ENCODE peak calls at places on chromosomes 6 and 20, in six cellular contexts. One of them, this sample, is unnamed.
A peak's percentile ranks its signal among the peaks of the same experiment; 100 is the strongest.

GRCh38 chr6:64930664-64931063 is 776.4 kb downstream of the EYS start:
- DNase-seq in choroid plexus epithelial cell: no peak
- DNase-seq in lower leg skin: no peak
- DNase-seq in tibial artery: no peak
- DNase-seq in GM10248: no peak
- DNase-seq in glutamatergic neuron: peak; percentile 52
- DNase-seq in this sample: no peak

GRCh38 chr6:90643366-90643765 is 56.5 kb upstream of the MAP3K7 start:
- DNase-seq in choroid plexus epithelial cell: no peak
- DNase-seq in lower leg skin: no peak
- DNase-seq in tibial artery: no peak
- DNase-seq in GM10248: no peak
- DNase-seq in glutamatergic neuron: no peak
- DNase-seq in this sample: no peak

GRCh38 chr6:57267586-57268293 is 45.6 kb upstream of the RAB23 start:
- DNase-seq in choroid plexus epithelial cell: peak; percentile 99
- DNase-seq in lower leg skin: no peak
- DNase-seq in tibial artery: no peak
- DNase-seq in GM10248: no peak
- DNase-seq in glutamatergic neuron: peak; percentile 25
- DNase-seq in this sample: peak; percentile 99

GRCh38 chr20:14860410-14860814 is 523.0 kb upstream of the FLRT3 start:
- DNase-seq in choroid plexus epithelial cell: no peak
- DNase-seq in lower leg skin: no peak
- DNase-seq in tibial artery: no peak
- DNase-seq in GM10248: no peak
- DNase-seq in glutamatergic neuron: peak; percentile 19
- DNase-seq in this sample: no peak

GRCh38 chr6:16238658-16239089 is 287 bp downstream of the GMPR start:
- DNase-seq in choroid plexus epithelial cell: no peak
- DNase-seq in lower leg skin: peak; percentile 89
- DNase-seq in tibial artery: no peak
- DNase-seq in GM10248: no peak
- DNase-seq in glutamatergic neuron: no peak
- DNase-seq in this sample: no peak

GRCh38 chr20:37729909-37730308 is 36.1 kb downstream of the CTNNBL1 start:
- DNase-seq in choroid plexus epithelial cell: peak; percentile 58
- DNase-seq in lower leg skin: no peak
- DNase-seq in tibial artery: no peak
- DNase-seq in GM10248: no peak
- DNase-seq in glutamatergic neuron: no peak
- DNase-seq in this sample: peak; percentile 29

GRCh38 chr6:35318200-35318844 is 20.7 kb downstream of the DEF6 start:
- DNase-seq in choroid plexus epithelial cell: peak; percentile 83
- DNase-seq in lower leg skin: peak; percentile 91
- DNase-seq in tibial artery: peak; percentile 89
- DNase-seq in GM10248: no peak
- DNase-seq in glutamatergic neuron: peak; percentile 97
- DNase-seq in this sample: peak; percentile 60

GRCh38 chr6:15132854-15133670 is 112.8 kb upstream of the JARID2 start:
- DNase-seq in choroid plexus epithelial cell: peak; percentile 50
- DNase-seq in lower leg skin: no peak
- DNase-seq in tibial artery: no peak
- DNase-seq in GM10248: no peak
- DNase-seq in glutamatergic neuron: no peak
- DNase-seq in this sample: peak; percentile 60

GRCh38 chr6:16206595-16207037 is 31.8 kb upstream of the GMPR start:
- DNase-seq in choroid plexus epithelial cell: peak; percentile 91
- DNase-seq in lower leg skin: no peak
- DNase-seq in tibial artery: no peak
- DNase-seq in GM10248: peak; percentile 68
- DNase-seq in glutamatergic neuron: peak; percentile 57
- DNase-seq in this sample: peak; percentile 87

GRCh38 chr6:13711384-13711725 is 280 bp downstream of the RANBP9 start:
- DNase-seq in choroid plexus epithelial cell: no peak
- DNase-seq in lower leg skin: no peak
- DNase-seq in tibial artery: no peak
- DNase-seq in GM10248: no peak
- DNase-seq in glutamatergic neuron: peak; percentile 68
- DNase-seq in this sample: no peak
- TF ChIP-seq CTCF in choroid plexus epithelial cell: peak; percentile 15
- TF ChIP-seq CTCF in lower leg skin: no peak
- TF ChIP-seq CTCF in tibial artery: no peak
- TF ChIP-seq CTCF in GM10248: peak; percentile 16
- TF ChIP-seq CTCF in glutamatergic neuron: no peak
- TF ChIP-seq CTCF in this sample: peak; percentile 14

GRCh38 chr6:145656128-145656527 is 79.2 kb downstream of the EPM2A start:
- DNase-seq in choroid plexus epithelial cell: peak; percentile 31
- DNase-seq in lower leg skin: no peak
- DNase-seq in tibial artery: no peak
- DNase-seq in GM10248: no peak
- DNase-seq in glutamatergic neuron: no peak
- DNase-seq in this sample: peak; percentile 4
- TF ChIP-seq CTCF in choroid plexus epithelial cell: peak; percentile 30
- TF ChIP-seq CTCF in lower leg skin: no peak
- TF ChIP-seq CTCF in tibial artery: no peak
- TF ChIP-seq CTCF in GM10248: no peak
- TF ChIP-seq CTCF in glutamatergic neuron: no peak
- TF ChIP-seq CTCF in this sample: no peak

GRCh38 chr6:100228437-100229424 is 234.7 kb upstream of the MCHR2 start:
- DNase-seq in choroid plexus epithelial cell: peak; percentile 77
- DNase-seq in lower leg skin: peak; percentile 89
- DNase-seq in tibial artery: peak; percentile 78
- DNase-seq in GM10248: peak; percentile 88
- DNase-seq in glutamatergic neuron: peak; percentile 90
- DNase-seq in this sample: peak; percentile 50
- TF ChIP-seq CTCF in choroid plexus epithelial cell: peak; percentile 48
- TF ChIP-seq CTCF in lower leg skin: no peak
- TF ChIP-seq CTCF in tibial artery: no peak
- TF ChIP-seq CTCF in GM10248: no peak
- TF ChIP-seq CTCF in glutamatergic neuron: peak; percentile 32
- TF ChIP-seq CTCF in this sample: peak; percentile 41

GRCh38 chr6:68225729-68226128 is 409.4 kb upstream of the ADGRB3 start:
- DNase-seq in choroid plexus epithelial cell: no peak
- DNase-seq in lower leg skin: no peak
- DNase-seq in tibial artery: no peak
- DNase-seq in GM10248: no peak
- DNase-seq in glutamatergic neuron: no peak
- DNase-seq in this sample: no peak

GRCh38 chr6:68229566-68229965 is 405.5 kb upstream of the ADGRB3 start:
- DNase-seq in choroid plexus epithelial cell: peak; percentile 25
- DNase-seq in lower leg skin: no peak
- DNase-seq in tibial artery: no peak
- DNase-seq in GM10248: no peak
- DNase-seq in glutamatergic neuron: no peak
- DNase-seq in this sample: no peak

DNA sequence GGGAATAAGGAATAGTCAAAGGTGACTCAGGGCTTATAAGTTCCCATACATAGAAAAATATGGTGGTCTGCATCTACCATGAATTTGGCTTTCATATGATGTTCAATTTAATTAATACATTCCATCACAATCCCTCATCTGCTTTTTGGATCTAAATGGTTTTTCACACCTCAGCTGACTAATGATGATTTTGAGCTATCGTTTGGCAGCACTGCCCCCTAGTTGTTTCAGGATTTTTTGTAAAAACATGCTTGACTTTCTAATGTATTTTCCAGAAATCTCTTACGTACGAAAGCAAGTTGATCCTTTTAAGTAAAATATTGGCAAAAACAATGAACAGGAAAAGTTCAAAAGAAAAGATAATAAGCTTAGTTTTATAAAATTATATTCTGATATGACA is 408.6 kb upstream of the ADGRB3 start:
- DNase-seq in choroid plexus epithelial cell: peak; percentile 49
- DNase-seq in lower leg skin: no peak
- DNase-seq in tibial artery: no peak
- DNase-seq in GM10248: no peak
- DNase-seq in glutamatergic neuron: peak; percentile 16
- DNase-seq in this sample: peak; percentile 36
- TF ChIP-seq CTCF in choroid plexus epithelial cell: peak; percentile 60
- TF ChIP-seq CTCF in lower leg skin: no peak
- TF ChIP-seq CTCF in tibial artery: no peak
- TF ChIP-seq CTCF in GM10248: peak; percentile 48
- TF ChIP-seq CTCF in glutamatergic neuron: peak; percentile 49
- TF ChIP-seq CTCF in this sample: peak; percentile 41

DNA sequence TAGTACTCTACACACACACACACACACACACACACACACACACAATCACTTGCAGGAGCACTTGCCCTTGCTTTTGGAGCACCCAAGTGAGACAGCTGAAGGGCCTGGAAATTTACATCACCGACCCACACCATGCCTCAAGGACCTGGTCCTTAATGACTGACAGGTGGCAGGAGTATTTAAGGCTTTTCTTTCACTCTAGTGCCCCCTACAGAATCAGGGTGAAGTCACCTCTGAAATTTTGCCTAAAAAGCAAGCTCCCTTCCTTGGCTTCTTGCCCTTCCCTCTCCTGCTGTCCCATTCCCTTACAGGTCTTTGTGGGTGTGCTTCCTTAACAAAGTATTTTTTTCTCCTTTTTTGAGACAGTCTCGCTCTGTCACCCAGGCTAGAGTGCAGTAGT is 353.5 kb upstream of the IRAK1BP1 start:
- DNase-seq in choroid plexus epithelial cell: no peak
- DNase-seq in lower leg skin: no peak
- DNase-seq in tibial artery: no peak
- DNase-seq in GM10248: peak; percentile 6
- DNase-seq in glutamatergic neuron: no peak
- DNase-seq in this sample: no peak
- TF ChIP-seq CTCF in choroid plexus epithelial cell: peak; percentile 37
- TF ChIP-seq CTCF in lower leg skin: no peak
- TF ChIP-seq CTCF in tibial artery: no peak
- TF ChIP-seq CTCF in GM10248: no peak
- TF ChIP-seq CTCF in glutamatergic neuron: no peak
- TF ChIP-seq CTCF in this sample: no peak

GRCh38 chr20:44056010-44056698 is 130.8 kb downstream of the JPH2 start:
- DNase-seq in choroid plexus epithelial cell: peak; percentile 38
- DNase-seq in lower leg skin: peak; percentile 46
- DNase-seq in tibial artery: peak; percentile 41
- DNase-seq in GM10248: no peak
- DNase-seq in glutamatergic neuron: peak; percentile 48
- DNase-seq in this sample: no peak
- TF ChIP-seq CTCF in choroid plexus epithelial cell: peak; percentile 67
- TF ChIP-seq CTCF in lower leg skin: no peak
- TF ChIP-seq CTCF in tibial artery: no peak
- TF ChIP-seq CTCF in GM10248: peak; percentile 32
- TF ChIP-seq CTCF in glutamatergic neuron: peak; percentile 41
- TF ChIP-seq CTCF in this sample: peak; percentile 8

GRCh38 chr20:12255571-12255970 is 337.9 kb downstream of the BTBD3 start:
- DNase-seq in choroid plexus epithelial cell: no peak
- DNase-seq in lower leg skin: no peak
- DNase-seq in tibial artery: no peak
- DNase-seq in GM10248: no peak
- DNase-seq in glutamatergic neuron: no peak
- DNase-seq in this sample: peak; percentile 10
- TF ChIP-seq CTCF in choroid plexus epithelial cell: no peak
- TF ChIP-seq CTCF in lower leg skin: no peak
- TF ChIP-seq CTCF in tibial artery: no peak
- TF ChIP-seq CTCF in GM10248: no peak
- TF ChIP-seq CTCF in glutamatergic neuron: no peak
- TF ChIP-seq CTCF in this sample: no peak

This sample was measured in fibroblast of the aortic adventitia.